ENCODE peak calls at places on chromosomes 6 and 20, in nine cellular contexts. One of them, this sample, is unnamed.

GRCh38 chr20:59839372-59839771 is 94.1 kb downstream of the SYCP2 start:
- DNase-seq in HCT116: no peak
- DNase-seq in endothelial cell of umbilical vein: no peak
- DNase-seq in GM12878: no peak
- DNase-seq in neural progenitor cell: no peak
- DNase-seq in GM23338: no peak
- DNase-seq in PC-9: no peak
- DNase-seq in hepatocyte: no peak
- DNase-seq in A673: no peak
- DNase-seq in this sample: no peak

GRCh38 chr20:50585678-50586077 is 75.5 kb downstream of the PTPN1 start:
- DNase-seq in PC-9: no peak
- DNase-seq in neural progenitor cell: no peak
- DNase-seq in GM23338: no peak
- DNase-seq in A673: no peak
- DNase-seq in GM12878: no peak
- DNase-seq in endothelial cell of umbilical vein: no peak
- DNase-seq in hepatocyte: no peak
- DNase-seq in HCT116: no peak
- DNase-seq in this sample: no peak

GRCh38 chr20:805713-806112 is 27.8 kb upstream of the FAM110A start:
- DNase-seq in HCT116: peak
- DNase-seq in PC-9: no peak
- DNase-seq in neural progenitor cell: peak
- DNase-seq in GM12878: no peak
- DNase-seq in GM23338: peak
- DNase-seq in hepatocyte: no peak
- DNase-seq in A673: peak
- DNase-seq in endothelial cell of umbilical vein: no peak
- DNase-seq in this sample: peak

GRCh38 chr6:47414517-47415167 is 62.9 kb upstream of the CD2AP start:
- DNase-seq in HCT116: no peak
- DNase-seq in GM12878: peak
- DNase-seq in hepatocyte: peak
- DNase-seq in PC-9: peak
- DNase-seq in GM23338: peak
- DNase-seq in neural progenitor cell: no peak
- DNase-seq in A673: peak
- DNase-seq in endothelial cell of umbilical vein: peak
- DNase-seq in this sample: peak

GRCh38 chr20:13452470-13453124 is 186.1 kb downstream of the TASP1 start:
- DNase-seq in A673: no peak
- DNase-seq in GM12878: no peak
- DNase-seq in neural progenitor cell: no peak
- DNase-seq in HCT116: no peak
- DNase-seq in PC-9: no peak
- DNase-seq in hepatocyte: peak
- DNase-seq in GM23338: no peak
- DNase-seq in endothelial cell of umbilical vein: no peak
- DNase-seq in this sample: no peak

GRCh38 chr6:167934426-167934864 is 63.0 kb upstream of the KIF25 start:
- DNase-seq in HCT116: no peak
- DNase-seq in hepatocyte: peak
- DNase-seq in neural progenitor cell: no peak
- DNase-seq in PC-9: no peak
- DNase-seq in GM23338: no peak
- DNase-seq in endothelial cell of umbilical vein: peak
- DNase-seq in A673: no peak
- DNase-seq in GM12878: no peak
- DNase-seq in this sample: no peak

GRCh38 chr6:155274106-155274505 is 10.3 kb downstream of the CLDN20 start:
- DNase-seq in neural progenitor cell: no peak
- DNase-seq in HCT116: no peak
- DNase-seq in GM12878: no peak
- DNase-seq in endothelial cell of umbilical vein: no peak
- DNase-seq in GM23338: no peak
- DNase-seq in PC-9: no peak
- DNase-seq in hepatocyte: no peak
- DNase-seq in A673: no peak
- DNase-seq in this sample: peak

GRCh38 chr20:771741-772464 is 3.6 kb upstream of the SLC52A3 start:
- DNase-seq in A673: no peak
- DNase-seq in HCT116: no peak
- DNase-seq in GM12878: no peak
- DNase-seq in endothelial cell of umbilical vein: no peak
- DNase-seq in neural progenitor cell: no peak
- DNase-seq in hepatocyte: no peak
- DNase-seq in GM23338: no peak
- DNase-seq in PC-9: no peak
- DNase-seq in this sample: no peak

GRCh38 chr20:19433371-19434316 is 221.2 kb downstream of the SLC24A3 start:
- DNase-seq in HCT116: no peak
- DNase-seq in GM12878: no peak
- DNase-seq in GM23338: no peak
- DNase-seq in endothelial cell of umbilical vein: no peak
- DNase-seq in neural progenitor cell: no peak
- DNase-seq in A673: no peak
- DNase-seq in hepatocyte: no peak
- DNase-seq in PC-9: no peak
- DNase-seq in this sample: peak

GRCh38 chr20:64236137-64237088 is 19.1 kb upstream of the PCMTD2 start:
- DNase-seq in GM12878: no peak
- DNase-seq in hepatocyte: peak
- DNase-seq in neural progenitor cell: no peak
- DNase-seq in PC-9: no peak
- DNase-seq in A673: no peak
- DNase-seq in GM23338: no peak
- DNase-seq in HCT116: no peak
- DNase-seq in endothelial cell of umbilical vein: no peak
- DNase-seq in this sample: no peak

GRCh38 chr6:42017021-42017643 is 33.2 kb upstream of the TAF8 start:
- DNase-seq in hepatocyte: no peak
- DNase-seq in GM23338: no peak
- DNase-seq in neural progenitor cell: no peak
- DNase-seq in GM12878: no peak
- DNase-seq in HCT116: no peak
- DNase-seq in A673: no peak
- DNase-seq in PC-9: no peak
- DNase-seq in endothelial cell of umbilical vein: peak
- DNase-seq in this sample: peak

GRCh38 chr6:35443341-35444030 is 8.7 kb upstream of the FANCE start:
- DNase-seq in GM12878: no peak
- DNase-seq in A673: peak
- DNase-seq in hepatocyte: no peak
- DNase-seq in PC-9: no peak
- DNase-seq in GM23338: no peak
- DNase-seq in endothelial cell of umbilical vein: no peak
- DNase-seq in neural progenitor cell: no peak
- DNase-seq in HCT116: no peak
- DNase-seq in this sample: no peak

GRCh38 chr20:3839328-3839727 is 7.3 kb upstream of the MAVS start:
- DNase-seq in A673: no peak
- DNase-seq in PC-9: no peak
- DNase-seq in hepatocyte: no peak
- DNase-seq in GM23338: no peak
- DNase-seq in GM12878: no peak
- DNase-seq in endothelial cell of umbilical vein: peak
- DNase-seq in neural progenitor cell: peak
- DNase-seq in HCT116: no peak
- DNase-seq in this sample: no peak

GRCh38 chr6:147023581-147023980 is 180.6 kb upstream of the STXBP5 start:
- DNase-seq in hepatocyte: no peak
- DNase-seq in HCT116: no peak
- DNase-seq in GM12878: no peak
- DNase-seq in endothelial cell of umbilical vein: no peak
- DNase-seq in neural progenitor cell: peak
- DNase-seq in PC-9: no peak
- DNase-seq in GM23338: peak
- DNase-seq in A673: no peak
- DNase-seq in this sample: peak

GRCh38 chr6:116409756-116410155 is 39.0 kb downstream of the DSE start:
- DNase-seq in HCT116: no peak
- DNase-seq in PC-9: no peak
- DNase-seq in neural progenitor cell: no peak
- DNase-seq in GM12878: peak
- DNase-seq in hepatocyte: no peak
- DNase-seq in endothelial cell of umbilical vein: no peak
- DNase-seq in A673: no peak
- DNase-seq in GM23338: no peak
- DNase-seq in this sample: no peak

GRCh38 chr20:32031007-32031958 is 20.8 kb upstream of the HCK start:
- DNase-seq in neural progenitor cell: peak
- DNase-seq in HCT116: peak
- DNase-seq in hepatocyte: peak
- DNase-seq in PC-9: peak
- DNase-seq in A673: peak
- DNase-seq in GM12878: no peak
- DNase-seq in endothelial cell of umbilical vein: peak
- DNase-seq in GM23338: peak
- DNase-seq in this sample: peak
- TF ChIP-seq EZH2 in neural progenitor cell: peak
- TF ChIP-seq EZH2 in HCT116: no peak
- TF ChIP-seq EZH2 in hepatocyte: no peak
- TF ChIP-seq EZH2 in PC-9: no peak
- TF ChIP-seq EZH2 in A673: no peak
- TF ChIP-seq EZH2 in GM12878: no peak
- TF ChIP-seq EZH2 in endothelial cell of umbilical vein: no peak
- TF ChIP-seq EZH2 in GM23338: no peak
- TF ChIP-seq EZH2 in this sample: peak

GRCh38 chr20:57573893-57574292 is 13.0 kb downstream of the PCK1 start:
- DNase-seq in PC-9: no peak
- DNase-seq in endothelial cell of umbilical vein: no peak
- DNase-seq in neural progenitor cell: no peak
- DNase-seq in hepatocyte: no peak
- DNase-seq in GM23338: peak
- DNase-seq in HCT116: no peak
- DNase-seq in A673: no peak
- DNase-seq in GM12878: no peak
- DNase-seq in this sample: no peak
- TF ChIP-seq CTCF in PC-9: peak
- TF ChIP-seq CTCF in endothelial cell of umbilical vein: no peak
- TF ChIP-seq CTCF in neural progenitor cell: peak
- TF ChIP-seq CTCF in hepatocyte: peak
- TF ChIP-seq CTCF in GM23338: peak
- TF ChIP-seq CTCF in HCT116: no peak
- TF ChIP-seq CTCF in A673: peak
- TF ChIP-seq CTCF in GM12878: no peak
- TF ChIP-seq CTCF in this sample: no peak

GRCh38 chr6:83466328-83466727 is 35.5 kb upstream of the ME1 start:
- DNase-seq in HCT116: no peak
- DNase-seq in neural progenitor cell: no peak
- DNase-seq in hepatocyte: no peak
- DNase-seq in A673: no peak
- DNase-seq in PC-9: no peak
- DNase-seq in GM23338: no peak
- DNase-seq in endothelial cell of umbilical vein: no peak
- DNase-seq in GM12878: no peak
- DNase-seq in this sample: no peak
- TF ChIP-seq EZH2 in HCT116: no peak
- TF ChIP-seq EZH2 in neural progenitor cell: no peak
- TF ChIP-seq EZH2 in hepatocyte: no peak
- TF ChIP-seq EZH2 in A673: no peak
- TF ChIP-seq EZH2 in PC-9: no peak
- TF ChIP-seq EZH2 in GM23338: no peak
- TF ChIP-seq EZH2 in endothelial cell of umbilical vein: no peak
- TF ChIP-seq EZH2 in GM12878: no peak
- TF ChIP-seq EZH2 in this sample: no peak

GRCh38 chr6:122576888-122577287 is 33.3 kb upstream of the PKIB start:
- DNase-seq in neural progenitor cell: no peak
- DNase-seq in HCT116: no peak
- DNase-seq in GM12878: no peak
- DNase-seq in GM23338: no peak
- DNase-seq in hepatocyte: no peak
- DNase-seq in PC-9: no peak
- DNase-seq in A673: no peak
- DNase-seq in endothelial cell of umbilical vein: no peak
- DNase-seq in this sample: no peak

GRCh38 chr6:122578961-122579360 is 31.2 kb upstream of the PKIB start:
- DNase-seq in GM23338: no peak
- DNase-seq in hepatocyte: no peak
- DNase-seq in GM12878: no peak
- DNase-seq in A673: no peak
- DNase-seq in endothelial cell of umbilical vein: no peak
- DNase-seq in HCT116: no peak
- DNase-seq in neural progenitor cell: no peak
- DNase-seq in PC-9: no peak
- DNase-seq in this sample: no peak

GRCh38 chr6:122580731-122581130 is 29.5 kb upstream of the PKIB start:
- DNase-seq in HCT116: peak
- DNase-seq in endothelial cell of umbilical vein: no peak
- DNase-seq in neural progenitor cell: no peak
- DNase-seq in A673: peak
- DNase-seq in GM12878: no peak
- DNase-seq in hepatocyte: no peak
- DNase-seq in GM23338: peak
- DNase-seq in PC-9: peak
- DNase-seq in this sample: no peak
- TF ChIP-seq CTCF in HCT116: peak
- TF ChIP-seq CTCF in endothelial cell of umbilical vein: no peak
- TF ChIP-seq CTCF in neural progenitor cell: peak
- TF ChIP-seq CTCF in A673: peak
- TF ChIP-seq CTCF in GM12878: no peak
- TF ChIP-seq CTCF in hepatocyte: no peak
- TF ChIP-seq CTCF in GM23338: peak
- TF ChIP-seq CTCF in PC-9: peak
- TF ChIP-seq CTCF in this sample: no peak